ENCODE peak calls at places on chromosome 16, in six cellular contexts. One of them, this sample, is unnamed.

GRCh38 chr16:53132406-53132805 is 77.6 kb downstream of the CHD9 start:
- DNase-seq in MM.1S: no peak
- DNase-seq in fibroblast of mammary gland: peak
- DNase-seq in uterus: no peak
- DNase-seq in AG09309: no peak
- DNase-seq in progenitor cell of endocrine pancreas: no peak
- DNase-seq in this sample: no peak

GRCh38 chr16:80743273-80743672 is 61.1 kb downstream of the CDYL2 start:
- DNase-seq in MM.1S: no peak
- DNase-seq in fibroblast of mammary gland: no peak
- DNase-seq in uterus: no peak
- DNase-seq in AG09309: no peak
- DNase-seq in progenitor cell of endocrine pancreas: no peak
- DNase-seq in this sample: no peak

GRCh38 chr16:24291932-24292331 is 35.8 kb downstream of the CACNG3 start:
- DNase-seq in MM.1S: no peak
- DNase-seq in fibroblast of mammary gland: no peak
- DNase-seq in uterus: no peak
- DNase-seq in AG09309: no peak
- DNase-seq in progenitor cell of endocrine pancreas: no peak
- DNase-seq in this sample: no peak

GRCh38 chr16:21326459-21326858 is 48.4 kb upstream of the CRYM start:
- DNase-seq in MM.1S: no peak
- DNase-seq in fibroblast of mammary gland: no peak
- DNase-seq in uterus: no peak
- DNase-seq in AG09309: no peak
- DNase-seq in progenitor cell of endocrine pancreas: no peak
- DNase-seq in this sample: no peak

GRCh38 chr16:57468346-57468745 is 5.9 kb downstream of the POLR2C start:
- DNase-seq in MM.1S: no peak
- DNase-seq in fibroblast of mammary gland: no peak
- DNase-seq in uterus: no peak
- DNase-seq in AG09309: no peak
- DNase-seq in progenitor cell of endocrine pancreas: no peak
- DNase-seq in this sample: no peak

GRCh38 chr16:23119570-23119969 is 29.7 kb downstream of the USP31 start:
- DNase-seq in MM.1S: no peak
- DNase-seq in fibroblast of mammary gland: peak
- DNase-seq in uterus: no peak
- DNase-seq in AG09309: peak
- DNase-seq in progenitor cell of endocrine pancreas: no peak
- DNase-seq in this sample: no peak

GRCh38 chr16:80894091-80894490 is 89.7 kb upstream of the CDYL2 start:
- DNase-seq in MM.1S: no peak
- DNase-seq in fibroblast of mammary gland: peak
- DNase-seq in uterus: no peak
- DNase-seq in AG09309: no peak
- DNase-seq in progenitor cell of endocrine pancreas: no peak
- DNase-seq in this sample: no peak

GRCh38 chr16:70765491-70765890 is 35.5 kb downstream of the VAC14 start:
- DNase-seq in MM.1S: no peak
- DNase-seq in fibroblast of mammary gland: no peak
- DNase-seq in uterus: no peak
- DNase-seq in AG09309: no peak
- DNase-seq in progenitor cell of endocrine pancreas: no peak
- DNase-seq in this sample: no peak

GRCh38 chr16:67442581-67443255 is 11.8 kb downstream of the HSD11B2 start:
- DNase-seq in MM.1S: no peak
- DNase-seq in fibroblast of mammary gland: no peak
- DNase-seq in uterus: peak
- DNase-seq in AG09309: no peak
- DNase-seq in progenitor cell of endocrine pancreas: no peak
- DNase-seq in this sample: no peak

GRCh38 chr16:31476305-31477219 is 4.6 kb downstream of the TGFB1I1 start:
- DNase-seq in MM.1S: peak
- DNase-seq in fibroblast of mammary gland: no peak
- DNase-seq in uterus: no peak
- DNase-seq in AG09309: no peak
- DNase-seq in progenitor cell of endocrine pancreas: peak
- DNase-seq in this sample: peak

GRCh38 chr16:75222271-75222783 is 3.5 kb downstream of the CTRB1 start:
- DNase-seq in MM.1S: no peak
- DNase-seq in fibroblast of mammary gland: no peak
- DNase-seq in uterus: peak
- DNase-seq in AG09309: no peak
- DNase-seq in progenitor cell of endocrine pancreas: no peak
- DNase-seq in this sample: no peak

GRCh38 chr16:65919977-65920376 is 446.5 kb upstream of the CDH5 start:
- DNase-seq in MM.1S: no peak
- DNase-seq in fibroblast of mammary gland: no peak
- DNase-seq in uterus: no peak
- DNase-seq in AG09309: no peak
- DNase-seq in progenitor cell of endocrine pancreas: no peak
- DNase-seq in this sample: no peak

GRCh38 chr16:67551972-67552371 is 10.4 kb upstream of the CTCF start:
- DNase-seq in MM.1S: peak
- DNase-seq in fibroblast of mammary gland: no peak
- DNase-seq in uterus: no peak
- DNase-seq in AG09309: no peak
- DNase-seq in progenitor cell of endocrine pancreas: no peak
- DNase-seq in this sample: no peak

GRCh38 chr16:75377971-75378386 is 55.3 kb downstream of the CFDP1 start:
- DNase-seq in MM.1S: no peak
- DNase-seq in fibroblast of mammary gland: peak
- DNase-seq in uterus: no peak
- DNase-seq in AG09309: peak
- DNase-seq in progenitor cell of endocrine pancreas: no peak
- DNase-seq in this sample: no peak

GRCh38 chr16:31130899-31131298 is 4.6 kb downstream of the PRSS8 start:
- DNase-seq in MM.1S: no peak
- DNase-seq in fibroblast of mammary gland: no peak
- DNase-seq in uterus: no peak
- DNase-seq in AG09309: no peak
- DNase-seq in progenitor cell of endocrine pancreas: peak
- DNase-seq in this sample: no peak

GRCh38 chr16:70656712-70657263 is 10.4 kb downstream of the IL34 start:
- DNase-seq in MM.1S: no peak
- DNase-seq in fibroblast of mammary gland: no peak
- DNase-seq in uterus: no peak
- DNase-seq in AG09309: no peak
- DNase-seq in progenitor cell of endocrine pancreas: no peak
- DNase-seq in this sample: no peak

GRCh38 chr16:80515374-80515773 is 25.4 kb upstream of the DYNLRB2 start:
- DNase-seq in MM.1S: no peak
- DNase-seq in fibroblast of mammary gland: no peak
- DNase-seq in uterus: no peak
- DNase-seq in AG09309: no peak
- DNase-seq in progenitor cell of endocrine pancreas: no peak
- DNase-seq in this sample: no peak

GRCh38 chr16:49786926-49787557 is 68.9 kb downstream of the ZNF423 start:
- DNase-seq in MM.1S: no peak
- DNase-seq in fibroblast of mammary gland: no peak
- DNase-seq in uterus: no peak
- DNase-seq in AG09309: no peak
- DNase-seq in progenitor cell of endocrine pancreas: no peak
- DNase-seq in this sample: no peak

GRCh38 chr16:51916814-51917213 is 630.1 kb downstream of the TOX3 start:
- DNase-seq in MM.1S: no peak
- DNase-seq in fibroblast of mammary gland: no peak
- DNase-seq in uterus: no peak
- DNase-seq in AG09309: no peak
- DNase-seq in progenitor cell of endocrine pancreas: no peak
- DNase-seq in this sample: no peak

GRCh38 chr16:75044800-75045361 is 46.1 kb downstream of the ZNRF1 start:
- DNase-seq in MM.1S: no peak
- DNase-seq in fibroblast of mammary gland: peak
- DNase-seq in uterus: peak
- DNase-seq in AG09309: peak
- DNase-seq in progenitor cell of endocrine pancreas: no peak
- DNase-seq in this sample: peak

GRCh38 chr16:81530814-81531213 is 86.2 kb downstream of the CMIP start:
- DNase-seq in MM.1S: no peak
- DNase-seq in fibroblast of mammary gland: no peak
- DNase-seq in uterus: no peak
- DNase-seq in AG09309: no peak
- DNase-seq in progenitor cell of endocrine pancreas: no peak
- DNase-seq in this sample: no peak

GRCh38 chr16:30377812-30378235 is 3.2 kb downstream of the MYL11 start:
- DNase-seq in MM.1S: peak
- DNase-seq in fibroblast of mammary gland: peak
- DNase-seq in uterus: peak
- DNase-seq in AG09309: no peak
- DNase-seq in progenitor cell of endocrine pancreas: no peak
- DNase-seq in this sample: peak

GRCh38 chr16:18983565-18984424 is at the start of gene TMC7:
- DNase-seq in MM.1S: peak
- DNase-seq in fibroblast of mammary gland: peak
- DNase-seq in uterus: peak
- DNase-seq in AG09309: no peak
- DNase-seq in progenitor cell of endocrine pancreas: peak
- DNase-seq in this sample: peak

GRCh38 chr16:11016993-11017392 is 72.6 kb downstream of the CLEC16A start:
- DNase-seq in MM.1S: no peak
- DNase-seq in fibroblast of mammary gland: peak
- DNase-seq in uterus: peak
- DNase-seq in AG09309: no peak
- DNase-seq in progenitor cell of endocrine pancreas: no peak
- DNase-seq in this sample: no peak

GRCh38 chr16:31325171-31325570 is 29.8 kb upstream of the ITGAX start:
- DNase-seq in MM.1S: no peak
- DNase-seq in fibroblast of mammary gland: no peak
- DNase-seq in uterus: no peak
- DNase-seq in AG09309: no peak
- DNase-seq in progenitor cell of endocrine pancreas: no peak
- DNase-seq in this sample: no peak

GRCh38 chr16:1152123-1152638 is 725 bp upstream of the CACNA1H start:
- DNase-seq in MM.1S: no peak
- DNase-seq in fibroblast of mammary gland: no peak
- DNase-seq in uterus: no peak
- DNase-seq in AG09309: no peak
- DNase-seq in progenitor cell of endocrine pancreas: no peak
- DNase-seq in this sample: peak

GRCh38 chr16:75476817-75477216 is 12.3 kb upstream of the TMEM170A start:
- DNase-seq in MM.1S: no peak
- DNase-seq in fibroblast of mammary gland: no peak
- DNase-seq in uterus: no peak
- DNase-seq in AG09309: no peak
- DNase-seq in progenitor cell of endocrine pancreas: no peak
- DNase-seq in this sample: no peak

GRCh38 chr16:89667633-89668032 is 10.0 kb downstream of the SPATA33 start:
- DNase-seq in MM.1S: no peak
- DNase-seq in fibroblast of mammary gland: no peak
- DNase-seq in uterus: no peak
- DNase-seq in AG09309: no peak
- DNase-seq in progenitor cell of endocrine pancreas: no peak
- DNase-seq in this sample: no peak

DNA sequence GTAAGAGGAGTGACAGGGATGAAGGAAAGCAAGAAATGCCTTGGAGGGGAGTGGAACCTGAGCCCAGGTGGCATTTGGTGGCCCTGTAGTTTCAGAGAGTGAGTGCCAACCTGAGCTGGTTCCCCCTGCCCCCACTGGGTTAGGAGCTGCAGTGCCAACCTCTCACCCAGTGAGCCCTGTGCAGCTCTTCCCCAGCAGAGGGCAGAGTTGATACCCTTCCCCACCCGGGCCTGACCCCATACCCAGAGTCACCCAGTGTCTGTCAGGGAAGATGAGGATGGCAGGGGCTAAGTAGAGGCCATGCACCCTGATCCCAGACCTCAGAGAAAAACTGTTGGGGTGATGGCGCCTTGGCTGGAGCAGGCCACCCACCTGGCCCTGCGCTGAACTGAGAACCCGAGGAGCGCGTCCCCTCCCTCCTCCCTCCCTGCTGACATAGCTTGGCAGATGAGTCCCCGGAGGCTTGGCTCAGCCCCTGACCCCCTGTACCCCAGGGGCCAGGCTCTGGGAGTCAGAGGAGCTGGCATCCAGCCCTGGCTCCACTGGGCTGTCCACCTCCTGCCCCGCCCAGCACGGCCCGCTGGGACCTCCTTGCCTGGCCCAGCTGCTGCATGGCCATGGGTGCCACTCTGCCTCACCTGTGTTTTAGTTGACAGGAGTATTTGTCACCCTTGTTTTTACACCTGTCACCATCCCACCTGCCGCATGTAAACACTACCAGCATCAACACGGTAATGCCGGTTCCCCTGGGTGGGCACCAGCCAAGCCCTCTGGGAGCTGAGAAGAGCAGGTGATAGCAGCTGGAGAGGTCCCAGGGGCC is 113.9 kb downstream of the AMFR start:
- DNase-seq in MM.1S: no peak
- DNase-seq in fibroblast of mammary gland: no peak
- DNase-seq in uterus: no peak
- DNase-seq in AG09309: no peak
- DNase-seq in progenitor cell of endocrine pancreas: no peak
- DNase-seq in this sample: no peak
- TF ChIP-seq CTCF in MM.1S: no peak
- TF ChIP-seq CTCF in fibroblast of mammary gland: peak
- TF ChIP-seq CTCF in uterus: no peak
- TF ChIP-seq CTCF in AG09309: peak
- TF ChIP-seq CTCF in progenitor cell of endocrine pancreas: peak
- TF ChIP-seq CTCF in this sample: no peak

DNA sequence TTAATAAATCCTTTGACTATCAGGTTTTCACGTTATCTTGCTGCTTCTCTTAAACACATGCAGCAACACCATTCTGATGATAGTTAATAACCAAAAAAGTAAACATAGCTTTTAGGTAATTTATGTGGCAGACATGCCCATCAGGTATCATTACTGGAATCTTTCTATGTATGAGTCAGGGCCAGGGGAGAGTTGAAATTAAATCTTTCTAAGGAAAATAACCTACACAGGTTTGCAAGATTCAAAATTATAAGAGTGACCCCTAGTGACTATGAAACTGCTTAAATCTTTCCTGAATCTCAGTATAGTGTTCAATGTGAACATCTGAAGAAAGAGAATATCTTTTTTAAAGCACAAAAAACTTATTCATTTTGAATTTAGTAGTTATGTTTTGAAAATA is 666.6 kb downstream of the CDH11 start:
- DNase-seq in MM.1S: no peak
- DNase-seq in fibroblast of mammary gland: peak
- DNase-seq in uterus: no peak
- DNase-seq in AG09309: no peak
- DNase-seq in progenitor cell of endocrine pancreas: no peak
- DNase-seq in this sample: no peak
- TF ChIP-seq CTCF in MM.1S: no peak
- TF ChIP-seq CTCF in fibroblast of mammary gland: peak
- TF ChIP-seq CTCF in uterus: no peak
- TF ChIP-seq CTCF in AG09309: no peak
- TF ChIP-seq CTCF in progenitor cell of endocrine pancreas: no peak
- TF ChIP-seq CTCF in this sample: no peak

GRCh38 chr16:78665373-78665772 is 565.9 kb downstream of the WWOX start:
- DNase-seq in MM.1S: no peak
- DNase-seq in fibroblast of mammary gland: peak
- DNase-seq in uterus: no peak
- DNase-seq in AG09309: no peak
- DNase-seq in progenitor cell of endocrine pancreas: no peak
- DNase-seq in this sample: no peak
- TF ChIP-seq CTCF in MM.1S: no peak
- TF ChIP-seq CTCF in fibroblast of mammary gland: no peak
- TF ChIP-seq CTCF in uterus: no peak
- TF ChIP-seq CTCF in AG09309: no peak
- TF ChIP-seq CTCF in progenitor cell of endocrine pancreas: no peak
- TF ChIP-seq CTCF in this sample: no peak

GRCh38 chr16:2753523-2754020 is 1.1 kb downstream of the SRRM2 start:
- DNase-seq in MM.1S: peak
- DNase-seq in fibroblast of mammary gland: peak
- DNase-seq in uterus: no peak
- DNase-seq in AG09309: no peak
- DNase-seq in progenitor cell of endocrine pancreas: no peak
- DNase-seq in this sample: no peak
- TF ChIP-seq CTCF in MM.1S: no peak
- TF ChIP-seq CTCF in fibroblast of mammary gland: no peak
- TF ChIP-seq CTCF in uterus: no peak
- TF ChIP-seq CTCF in AG09309: no peak
- TF ChIP-seq CTCF in progenitor cell of endocrine pancreas: no peak
- TF ChIP-seq CTCF in this sample: no peak

This sample was measured in ovary.